ENCODE peak calls at places on chromosomes 5 and 9, in four cellular contexts. G is GM13976, N is B cell, M is kidney epithelial cell. P is an unnamed sample.
A peak's percentile ranks its signal among the peaks of the same experiment; 100 is the strongest.

GRCh38 chr5:139636207-139636792 is 11.8 kb upstream of the CXXC5 start:
- DNase-seq in N (peak; percentile 92), M (no peak), G (peak; percentile 85), P (peak; percentile 88)

GRCh38 chr9:83384214-83384613 is 154.0 kb downstream of the FRMD3 start:
- DNase-seq in N (no peak), G (no peak), M (no peak), P (no peak)

GRCh38 chr5:65203746-65204145 is 278.0 kb downstream of the ADAMTS6 start:
- DNase-seq in M (peak; percentile 21), G (no peak), N (no peak), P (no peak)

GRCh38 chr9:87181670-87182069 is 234.4 kb upstream of the GAS1 start:
- DNase-seq in N (no peak), G (peak; percentile 9), M (no peak), P (no peak)

GRCh38 chr9:120735415-120736126 is 21.3 kb upstream of the MEGF9 start:
- DNase-seq in N (no peak), M (no peak), G (no peak), P (no peak)

GRCh38 chr5:56123531-56124243 is 109.4 kb downstream of the ANKRD55 start:
- DNase-seq in M (peak; percentile 93), G (no peak), N (no peak), P (no peak)

GRCh38 chr9:5853005-5853404 is 20.1 kb upstream of the ERMP1 start:
- DNase-seq in M (no peak), N (no peak), G (no peak), P (no peak)

GRCh38 chr5:78500028-78500427 is 139.6 kb downstream of the SCAMP1 start:
- DNase-seq in M (no peak), G (no peak), N (no peak), P (no peak)

GRCh38 chr9:89683626-89684025 is 78.8 kb downstream of the GADD45G start:
- DNase-seq in M (no peak), N (no peak), G (no peak), P (no peak)

GRCh38 chr5:180330810-180331646 is 22.1 kb downstream of the GFPT2 start:
- DNase-seq in G (no peak), N (no peak), M (peak; percentile 81), P (no peak)

GRCh38 chr5:51382759-51383493 is at the start of gene ISL1:
- DNase-seq in M (peak; percentile 26), G (no peak), N (no peak), P (no peak)

GRCh38 chr5:95296291-95296690 is 11.4 kb upstream of the MCTP1 start:
- DNase-seq in M (no peak), N (no peak), G (no peak), P (no peak)

GRCh38 chr5:93186031-93186682 is 394.9 kb downstream of the NR2F1-AS1 start:
- DNase-seq in G (no peak), N (no peak), M (peak; percentile 70), P (no peak)

GRCh38 chr5:96976-97640 is 5.1 kb downstream of the PLEKHG4B start:
- DNase-seq in G (no peak), M (no peak), N (no peak), P (no peak)

GRCh38 chr5:66642538-66642937 is 46.3 kb downstream of the MAST4 start:
- DNase-seq in N (no peak), M (no peak), G (no peak), P (no peak)